ENCODE peak calls at places on chromosomes 16 and 17, in five cellular contexts. G is heart left ventricle, E is IMR-90, J is cardiac muscle cell, Y is esophagus squamous epithelium. H is an unnamed sample.
A peak's percentile ranks its signal among the peaks of the same experiment; 100 is the strongest.

GRCh38 chr17:72393553-72393952 is 272.7 kb downstream of the SOX9 start:
- DNase-seq in G (no peak), E (peak; percentile 95), Y (no peak), J (no peak), H (peak; percentile 60)

GRCh38 chr17:72525225-72525988 is 404.6 kb downstream of the SOX9 start:
- DNase-seq in E (no peak), J (no peak), Y (no peak), G (no peak), H (no peak)

GRCh38 chr17:62700964-62701705 is 73.7 kb downstream of the MRC2 start:
- DNase-seq in Y (no peak), E (no peak), G (no peak), J (no peak), H (no peak)

GRCh38 chr17:1484586-1485310 is 7.7 kb downstream of the MYO1C start:
- DNase-seq in J (peak; percentile 62), E (no peak), Y (no peak), G (peak; percentile 79), H (no peak)

GRCh38 chr16:61530697-61531096 is 505.5 kb downstream of the CDH8 start:
- DNase-seq in E (no peak), Y (no peak), G (no peak), J (no peak), H (no peak)

GRCh38 chr17:17810374-17811248 is 26.2 kb downstream of the SREBF1 start:
- DNase-seq in J (no peak), G (no peak), Y (no peak), E (no peak), H (no peak)

GRCh38 chr17:35944151-35944550 is 638 bp upstream of the LYZL6 start:
- DNase-seq in Y (no peak), G (no peak), J (no peak), E (no peak), H (no peak)

GRCh38 chr17:57552114-57552601 is 192.9 kb downstream of the CCDC182 start:
- DNase-seq in J (peak; percentile 48), Y (no peak), G (no peak), E (no peak), H (no peak)

GRCh38 chr17:7132511-7133094 is 18.0 kb upstream of the ASGR2 start:
- DNase-seq in Y (no peak), J (peak; percentile 10), G (no peak), E (no peak), H (no peak)

GRCh38 chr16:4245400-4245799 is 3.5 kb upstream of the SRL start:
- DNase-seq in E (peak; percentile 39), G (no peak), J (no peak), Y (no peak), H (no peak)

GRCh38 chr17:66353937-66354401 is 51.6 kb downstream of the PRKCA start:
- DNase-seq in E (peak; percentile 76), Y (no peak), G (no peak), J (no peak), H (peak; percentile 10)

GRCh38 chr16:9378876-9379275 is 287.4 kb downstream of the HAPSTR1 start:
- DNase-seq in J (no peak), Y (no peak), G (peak; percentile 33), E (no peak), H (no peak)

GRCh38 chr17:40602445-40603443 is 37.5 kb upstream of the CCR7 start:
- DNase-seq in J (peak; percentile 51), E (no peak), Y (no peak), G (no peak), H (no peak)

GRCh38 chr16:74226361-74226979 is 70.1 kb upstream of the PSMD7 start:
- DNase-seq in Y (no peak), J (peak; percentile 8), G (no peak), E (peak; percentile 31), H (no peak)

GRCh38 chr16:20517149-20517548 is 59.0 kb downstream of the ACSM2B start:
- DNase-seq in Y (no peak), G (no peak), E (no peak), J (no peak), H (no peak)

GRCh38 chr17:75650874-75651273 is 16.1 kb downstream of the RECQL5 start:
- DNase-seq in J (no peak), E (no peak), G (no peak), Y (no peak), H (no peak)

GRCh38 chr17:43917348-43918025 is 10.2 kb upstream of the MPP2 start:
- DNase-seq in J (peak; percentile 45), G (peak; percentile 47), E (peak; percentile 10), Y (no peak), H (no peak)

GRCh38 chr17:72976971-72977767 is 115.3 kb downstream of the SLC39A11 start:
- DNase-seq in Y (no peak), J (peak; percentile 66), G (peak; percentile 64), E (peak; percentile 95), H (peak; percentile 68)

GRCh38 chr17:8894673-8895578 is 27.5 kb upstream of the PIK3R6 start:
- DNase-seq in E (peak; percentile 59), J (peak; percentile 73), Y (no peak), G (peak; percentile 54), H (peak; percentile 8)

GRCh38 chr17:52673791-52674190 is 515.3 kb upstream of the CA10 start:
- DNase-seq in Y (no peak), J (no peak), G (no peak), E (no peak), H (no peak)

GRCh38 chr17:37446027-37446426 is 39.3 kb downstream of the TADA2A start:
- DNase-seq in J (no peak), Y (no peak), E (no peak), G (no peak), H (no peak)

GRCh38 chr16:79468236-79468635 is 132.3 kb downstream of the MAF start:
- DNase-seq in Y (no peak), E (no peak), G (no peak), J (no peak), H (no peak)

GRCh38 chr16:83701494-83701893 is 106.3 kb upstream of the HSBP1 start:
- DNase-seq in E (peak; percentile 45), J (peak; percentile 89), G (no peak), Y (no peak), H (peak; percentile 16)

GRCh38 chr17:76545918-76546555 is 6.2 kb downstream of the PRCD start:
- DNase-seq in E (no peak), G (no peak), J (no peak), Y (no peak), H (no peak)

GRCh38 chr17:19237389-19238166 is 412 bp downstream of the EPN2 start:
- DNase-seq in Y (no peak), G (peak; percentile 46), J (peak; percentile 52), E (no peak), H (no peak)

GRCh38 chr17:46003907-46004748 is 5.1 kb downstream of the STH start:
- DNase-seq in J (no peak), Y (no peak), E (peak; percentile 5), G (peak; percentile 57), H (no peak)

GRCh38 chr17:48472485-48473281 is 42.7 kb upstream of the SKAP1 start:
- DNase-seq in E (peak; percentile 94), Y (no peak), J (peak; percentile 52), G (no peak), H (peak; percentile 52)

GRCh38 chr16:82340531-82340930 is 170.5 kb upstream of the MPHOSPH6 start:
- DNase-seq in E (no peak), Y (no peak), G (no peak), J (no peak), H (no peak)

GRCh38 chr16:3131755-3132377 is 3.0 kb upstream of the ZNF213 start:
- DNase-seq in G (no peak), E (peak; percentile 35), J (peak; percentile 62), Y (no peak), H (no peak)

GRCh38 chr17:74767111-74767516 is 9.0 kb downstream of the NAT9 start:
- DNase-seq in E (no peak), G (no peak), Y (no peak), J (no peak), H (no peak)

GRCh38 chr17:61261001-61261587 is 138.5 kb upstream of the TBX2 start:
- DNase-seq in J (no peak), Y (no peak), G (no peak), E (no peak), H (no peak)
- H3K27ac ChIP-seq in J (peak overlapping the region; percentile 94), Y (peak overlapping the region; percentile 65), G (peak overlapping the region; percentile 64), E (peak overlapping the region; percentile 2), H (no peak overlapping the region)

DNA sequence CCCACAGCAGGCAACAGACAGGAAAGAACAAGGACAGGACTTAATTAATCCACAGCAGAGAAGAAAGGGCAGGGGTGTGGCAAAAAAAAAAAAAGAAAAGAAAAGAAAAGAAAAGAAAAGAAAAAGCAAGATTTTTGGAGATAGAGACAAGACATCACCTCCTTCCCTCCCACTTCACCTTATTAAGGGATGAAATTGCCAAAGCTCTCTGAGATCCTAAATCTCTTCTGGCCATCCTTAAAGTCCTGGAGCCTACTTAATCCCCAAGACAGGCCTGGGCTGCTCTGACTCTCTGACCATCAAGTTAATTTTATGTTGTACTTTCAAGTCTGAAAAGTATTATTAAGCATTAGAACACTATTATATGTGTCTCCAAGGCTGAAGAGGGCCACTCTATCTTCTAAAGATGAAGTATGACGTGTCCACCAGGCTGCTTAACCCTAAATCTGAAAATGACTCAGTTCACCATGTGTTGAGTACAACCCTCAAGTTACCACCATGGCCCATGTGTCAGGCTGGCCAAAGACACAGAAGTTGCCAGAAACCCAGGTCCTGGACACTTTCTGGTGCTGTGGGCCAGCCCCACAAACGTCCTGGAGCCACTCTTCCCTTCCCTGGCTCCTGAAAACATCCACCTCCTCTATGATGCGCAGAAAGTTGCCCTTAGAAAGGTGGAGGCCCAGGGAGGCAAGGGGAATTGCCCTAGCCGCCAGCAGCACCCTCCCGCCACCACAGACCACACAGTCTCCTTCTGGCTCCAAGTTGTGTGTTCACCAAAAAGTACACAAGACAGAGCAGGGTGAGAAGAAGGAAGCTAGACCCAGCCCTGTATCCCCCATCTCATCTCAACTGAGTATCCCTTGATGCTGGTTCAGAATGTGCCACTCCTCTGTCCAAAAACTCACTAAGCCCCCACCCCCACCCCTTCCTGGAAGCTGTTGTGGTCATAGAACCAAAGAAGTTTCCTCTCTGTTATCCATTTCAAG is 2.7 kb downstream of the SOCS1 start:
- DNase-seq in G (no peak), E (peak; percentile 84), J (no peak), Y (no peak), H (no peak)
- H3K4me3 ChIP-seq in G (no peak overlapping the region), E (peak overlapping the region; percentile 87), J (no peak overlapping the region), Y (peak overlapping the region; percentile 76), H (peak overlapping the region; percentile 97)

GRCh38 chr17:15651001-15651582 is 31.6 kb upstream of the FBXW10B start:
- DNase-seq in J (no peak), Y (no peak), G (no peak), E (no peak), H (no peak)

GRCh38 chr17:15649861-15650391 is 30.4 kb upstream of the FBXW10B start:
- DNase-seq in E (peak; percentile 55), Y (no peak), G (peak; percentile 55), J (no peak), H (no peak)

GRCh38 chr17:15651583-15652110 is 32.1 kb upstream of the FBXW10B start:
- DNase-seq in E (peak; percentile 99), J (peak; percentile 91), Y (peak; percentile 31), G (peak; percentile 98), H (peak; percentile 95)

GRCh38 chr17:15655162-15655561 is 28.9 kb downstream of the TRIM16 start:
- DNase-seq in G (no peak), Y (no peak), E (no peak), J (no peak), H (no peak)

GRCh38 chr17:15652960-15653359 is 31.2 kb downstream of the TRIM16 start:
- DNase-seq in Y (no peak), J (no peak), E (no peak), G (no peak), H (no peak)
- TF ChIP-seq CTCF in Y (no peak), J (no peak), E (no peak), G (no peak), H (no peak)

GRCh38 chr16:50274771-50275415 is 8.5 kb downstream of the ADCY7 start:
- DNase-seq in J (no peak), E (no peak), G (peak; percentile 23), Y (no peak), H (no peak)
- H3K27ac ChIP-seq in J (no peak overlapping the region), E (no peak overlapping the region), G (peak overlapping the region; percentile 24), Y (peak overlapping the region; percentile 79), H (no peak overlapping the region)

GRCh38 chr17:78130080-78130438 is 512 bp upstream of the TMC8 start:
- DNase-seq in E (no peak), J (no peak), Y (no peak), G (no peak), H (no peak)
- H3K4me3 ChIP-seq in E (no peak overlapping the region), J (no peak overlapping the region), Y (no peak overlapping the region), G (no peak overlapping the region), H (no peak overlapping the region)